ENCODE peak calls at places on chromosomes 1 and 21, in nine cellular contexts. One of them, this sample, is unnamed.

GRCh38 chr1:100469578-100469977 is 68.4 kb upstream of the GPR88 start:
- DNase-seq in NB4: no peak
- DNase-seq in endothelial cell of umbilical vein: no peak
- DNase-seq in lower leg skin: no peak
- DNase-seq in adrenal gland: no peak
- DNase-seq in tibial nerve: no peak
- DNase-seq in body of pancreas: no peak
- DNase-seq in stomach: no peak
- DNase-seq in suprapubic skin: no peak
- DNase-seq in this sample: no peak

GRCh38 chr1:64765826-64766225 is 21.0 kb downstream of the RAVER2 start:
- DNase-seq in NB4: no peak
- DNase-seq in endothelial cell of umbilical vein: no peak
- DNase-seq in lower leg skin: no peak
- DNase-seq in adrenal gland: no peak
- DNase-seq in tibial nerve: no peak
- DNase-seq in body of pancreas: no peak
- DNase-seq in stomach: no peak
- DNase-seq in suprapubic skin: no peak
- DNase-seq in this sample: no peak

GRCh38 chr1:164559342-164560070 is 522 bp downstream of the PBX1 start:
- DNase-seq in NB4: no peak
- DNase-seq in endothelial cell of umbilical vein: peak; percentile 44
- DNase-seq in lower leg skin: peak; percentile 88
- DNase-seq in adrenal gland: peak; percentile 46
- DNase-seq in tibial nerve: no peak
- DNase-seq in body of pancreas: peak; percentile 30
- DNase-seq in stomach: no peak
- DNase-seq in suprapubic skin: peak; percentile 77
- DNase-seq in this sample: peak; percentile 28

GRCh38 chr1:207346562-207346912 is 25.1 kb downstream of the CD55 start:
- DNase-seq in NB4: no peak
- DNase-seq in endothelial cell of umbilical vein: no peak
- DNase-seq in lower leg skin: no peak
- DNase-seq in adrenal gland: no peak
- DNase-seq in tibial nerve: no peak
- DNase-seq in body of pancreas: no peak
- DNase-seq in stomach: no peak
- DNase-seq in suprapubic skin: no peak
- DNase-seq in this sample: no peak

GRCh38 chr1:10646347-10646861 is 150.0 kb downstream of the CASZ1 start:
- DNase-seq in NB4: peak; percentile 79
- DNase-seq in endothelial cell of umbilical vein: peak; percentile 13
- DNase-seq in lower leg skin: no peak
- DNase-seq in adrenal gland: peak; percentile 43
- DNase-seq in tibial nerve: no peak
- DNase-seq in body of pancreas: no peak
- DNase-seq in stomach: peak; percentile 80
- DNase-seq in suprapubic skin: no peak
- DNase-seq in this sample: peak; percentile 20

GRCh38 chr1:96872757-96873156 is 151.2 kb downstream of the PTBP2 start:
- DNase-seq in NB4: no peak
- DNase-seq in endothelial cell of umbilical vein: no peak
- DNase-seq in lower leg skin: no peak
- DNase-seq in adrenal gland: no peak
- DNase-seq in tibial nerve: no peak
- DNase-seq in body of pancreas: no peak
- DNase-seq in stomach: no peak
- DNase-seq in suprapubic skin: no peak
- DNase-seq in this sample: no peak

GRCh38 chr1:43573066-43573799 is 42.5 kb downstream of the PTPRF start:
- DNase-seq in NB4: no peak
- DNase-seq in endothelial cell of umbilical vein: no peak
- DNase-seq in lower leg skin: no peak
- DNase-seq in adrenal gland: no peak
- DNase-seq in tibial nerve: no peak
- DNase-seq in body of pancreas: no peak
- DNase-seq in stomach: no peak
- DNase-seq in suprapubic skin: no peak
- DNase-seq in this sample: no peak

GRCh38 chr1:50438945-50439344 is 15.7 kb upstream of the DMRTA2 start:
- DNase-seq in NB4: no peak
- DNase-seq in endothelial cell of umbilical vein: no peak
- DNase-seq in lower leg skin: no peak
- DNase-seq in adrenal gland: no peak
- DNase-seq in tibial nerve: no peak
- DNase-seq in body of pancreas: no peak
- DNase-seq in stomach: no peak
- DNase-seq in suprapubic skin: no peak
- DNase-seq in this sample: no peak

GRCh38 chr1:220789532-220790147 is 2.9 kb downstream of the MTARC1 start:
- DNase-seq in NB4: peak; percentile 77
- DNase-seq in endothelial cell of umbilical vein: no peak
- DNase-seq in lower leg skin: no peak
- DNase-seq in adrenal gland: no peak
- DNase-seq in tibial nerve: no peak
- DNase-seq in body of pancreas: no peak
- DNase-seq in stomach: no peak
- DNase-seq in suprapubic skin: no peak
- DNase-seq in this sample: no peak

GRCh38 chr1:20988030-20988825 is 188.5 kb downstream of the EIF4G3 start:
- DNase-seq in NB4: no peak
- DNase-seq in endothelial cell of umbilical vein: no peak
- DNase-seq in lower leg skin: no peak
- DNase-seq in adrenal gland: no peak
- DNase-seq in tibial nerve: no peak
- DNase-seq in body of pancreas: no peak
- DNase-seq in stomach: no peak
- DNase-seq in suprapubic skin: no peak
- DNase-seq in this sample: peak; percentile 11

GRCh38 chr1:91803847-91804545 is 82.0 kb downstream of the TGFBR3 start:
- DNase-seq in NB4: peak; percentile 19
- DNase-seq in endothelial cell of umbilical vein: no peak
- DNase-seq in lower leg skin: peak; percentile 85
- DNase-seq in adrenal gland: no peak
- DNase-seq in tibial nerve: no peak
- DNase-seq in body of pancreas: no peak
- DNase-seq in stomach: no peak
- DNase-seq in suprapubic skin: no peak
- DNase-seq in this sample: peak; percentile 57

GRCh38 chr1:38418195-38419030 is 371.8 kb upstream of the POU3F1 start:
- DNase-seq in NB4: no peak
- DNase-seq in endothelial cell of umbilical vein: peak; percentile 75
- DNase-seq in lower leg skin: no peak
- DNase-seq in adrenal gland: no peak
- DNase-seq in tibial nerve: no peak
- DNase-seq in body of pancreas: no peak
- DNase-seq in stomach: no peak
- DNase-seq in suprapubic skin: no peak
- DNase-seq in this sample: no peak

GRCh38 chr1:207427832-207428231 is 26.3 kb upstream of the CR2 start:
- DNase-seq in NB4: no peak
- DNase-seq in endothelial cell of umbilical vein: no peak
- DNase-seq in lower leg skin: no peak
- DNase-seq in adrenal gland: no peak
- DNase-seq in tibial nerve: no peak
- DNase-seq in body of pancreas: no peak
- DNase-seq in stomach: no peak
- DNase-seq in suprapubic skin: no peak
- DNase-seq in this sample: no peak

GRCh38 chr1:204573563-204573925 is 57.3 kb downstream of the MDM4 start:
- DNase-seq in NB4: no peak
- DNase-seq in endothelial cell of umbilical vein: no peak
- DNase-seq in lower leg skin: peak; percentile 40
- DNase-seq in adrenal gland: no peak
- DNase-seq in tibial nerve: no peak
- DNase-seq in body of pancreas: no peak
- DNase-seq in stomach: no peak
- DNase-seq in suprapubic skin: no peak
- DNase-seq in this sample: no peak

GRCh38 chr1:235998812-235999211 is 66.1 kb downstream of the NID1 start:
- DNase-seq in NB4: peak; percentile 54
- DNase-seq in endothelial cell of umbilical vein: no peak
- DNase-seq in lower leg skin: no peak
- DNase-seq in adrenal gland: no peak
- DNase-seq in tibial nerve: no peak
- DNase-seq in body of pancreas: no peak
- DNase-seq in stomach: no peak
- DNase-seq in suprapubic skin: no peak
- DNase-seq in this sample: no peak

GRCh38 chr1:3900969-3901529 is 977 bp upstream of the C1orf174 start:
- DNase-seq in NB4: peak; percentile 96
- DNase-seq in endothelial cell of umbilical vein: peak; percentile 98
- DNase-seq in lower leg skin: peak; percentile 99
- DNase-seq in adrenal gland: peak; percentile 98
- DNase-seq in tibial nerve: peak; percentile 98
- DNase-seq in body of pancreas: peak; percentile 99
- DNase-seq in stomach: peak; percentile 99
- DNase-seq in suprapubic skin: peak; percentile 99
- DNase-seq in this sample: peak; percentile 98

DNA sequence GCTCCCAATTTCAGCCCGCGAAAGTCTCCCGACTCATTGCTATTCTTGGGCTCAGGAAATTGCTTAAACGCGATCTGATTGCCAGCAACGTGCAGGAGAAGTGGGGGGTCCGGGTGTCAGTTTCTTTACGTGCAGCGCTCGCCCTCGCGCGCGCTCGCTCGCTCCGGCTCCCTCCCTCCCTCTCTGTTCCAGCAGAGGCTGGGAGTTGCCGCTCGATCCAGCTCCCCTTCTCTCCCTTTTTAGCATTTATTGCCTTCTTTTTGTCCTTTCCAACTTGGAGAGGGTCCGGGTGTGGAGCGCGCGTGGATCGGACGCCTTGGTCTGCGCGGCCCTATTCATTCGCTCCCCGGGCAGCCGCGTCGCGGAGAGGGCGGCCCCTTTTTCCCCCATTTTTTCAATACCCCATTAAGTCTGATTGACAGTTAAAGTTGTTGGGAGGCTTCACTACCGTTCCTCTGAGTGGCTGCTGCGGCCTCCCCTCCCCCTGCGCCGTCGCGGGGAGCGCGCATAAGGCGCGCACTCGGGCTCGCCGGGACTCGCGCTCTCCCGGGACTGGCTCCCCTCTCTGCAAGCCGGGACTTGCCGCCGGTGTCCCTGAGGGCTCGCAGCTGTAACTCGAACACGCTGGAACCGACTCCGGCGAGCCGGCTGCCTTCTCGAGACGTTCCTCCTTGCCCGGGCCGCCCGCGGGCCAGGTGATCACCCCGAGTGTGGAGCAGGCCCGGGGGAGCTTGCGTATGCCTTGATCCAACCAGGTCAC is at the start of gene DHRS3:
- DNase-seq in NB4: peak; percentile 86
- DNase-seq in endothelial cell of umbilical vein: peak; percentile 94
- DNase-seq in lower leg skin: peak; percentile 96
- DNase-seq in adrenal gland: peak; percentile 74
- DNase-seq in tibial nerve: peak; percentile 61
- DNase-seq in body of pancreas: peak; percentile 83
- DNase-seq in stomach: peak; percentile 84
- DNase-seq in suprapubic skin: no peak
- DNase-seq in this sample: peak; percentile 81
- TF ChIP-seq POLR2A in NB4: peak; percentile 42
- TF ChIP-seq POLR2A in endothelial cell of umbilical vein: no peak
- TF ChIP-seq POLR2A in lower leg skin: no peak
- TF ChIP-seq POLR2A in adrenal gland: peak; percentile 36
- TF ChIP-seq POLR2A in tibial nerve: peak; percentile 84
- TF ChIP-seq POLR2A in body of pancreas: peak; percentile 91
- TF ChIP-seq POLR2A in stomach: peak; percentile 38
- TF ChIP-seq POLR2A in suprapubic skin: no peak
- TF ChIP-seq POLR2A in this sample: peak; percentile 38

GRCh38 chr21:17512245-17513213 is at the start of gene CXADR:
- DNase-seq in NB4: no peak
- DNase-seq in endothelial cell of umbilical vein: peak; percentile 48
- DNase-seq in lower leg skin: peak; percentile 91
- DNase-seq in adrenal gland: peak; percentile 73
- DNase-seq in tibial nerve: no peak
- DNase-seq in body of pancreas: peak; percentile 93
- DNase-seq in stomach: peak; percentile 93
- DNase-seq in suprapubic skin: no peak
- DNase-seq in this sample: peak; percentile 62
- TF ChIP-seq POLR2A in NB4: no peak
- TF ChIP-seq POLR2A in endothelial cell of umbilical vein: no peak
- TF ChIP-seq POLR2A in lower leg skin: no peak
- TF ChIP-seq POLR2A in adrenal gland: peak; percentile 47
- TF ChIP-seq POLR2A in tibial nerve: no peak
- TF ChIP-seq POLR2A in body of pancreas: peak; percentile 95
- TF ChIP-seq POLR2A in stomach: peak; percentile 89
- TF ChIP-seq POLR2A in suprapubic skin: no peak
- TF ChIP-seq POLR2A in this sample: no peak

GRCh38 chr21:44815852-44816628 is 1.8 kb downstream of the SUMO3 start:
- DNase-seq in NB4: no peak
- DNase-seq in endothelial cell of umbilical vein: no peak
- DNase-seq in lower leg skin: no peak
- DNase-seq in adrenal gland: peak; percentile 49
- DNase-seq in tibial nerve: no peak
- DNase-seq in body of pancreas: no peak
- DNase-seq in stomach: no peak
- DNase-seq in suprapubic skin: no peak
- DNase-seq in this sample: no peak

GRCh38 chr21:44813727-44814126 is 4.1 kb downstream of the SUMO3 start:
- DNase-seq in NB4: no peak
- DNase-seq in endothelial cell of umbilical vein: no peak
- DNase-seq in lower leg skin: no peak
- DNase-seq in adrenal gland: no peak
- DNase-seq in tibial nerve: no peak
- DNase-seq in body of pancreas: no peak
- DNase-seq in stomach: no peak
- DNase-seq in suprapubic skin: no peak
- DNase-seq in this sample: no peak

GRCh38 chr21:44814498-44815023 is 3.3 kb downstream of the SUMO3 start:
- DNase-seq in NB4: no peak
- DNase-seq in endothelial cell of umbilical vein: no peak
- DNase-seq in lower leg skin: no peak
- DNase-seq in adrenal gland: no peak
- DNase-seq in tibial nerve: no peak
- DNase-seq in body of pancreas: no peak
- DNase-seq in stomach: no peak
- DNase-seq in suprapubic skin: no peak
- DNase-seq in this sample: no peak

GRCh38 chr21:44816761-44817505 is 929 bp downstream of the SUMO3 start:
- DNase-seq in NB4: no peak
- DNase-seq in endothelial cell of umbilical vein: no peak
- DNase-seq in lower leg skin: no peak
- DNase-seq in adrenal gland: peak; percentile 36
- DNase-seq in tibial nerve: no peak
- DNase-seq in body of pancreas: no peak
- DNase-seq in stomach: no peak
- DNase-seq in suprapubic skin: no peak
- DNase-seq in this sample: no peak

GRCh38 chr21:44815225-44815624 is 2.6 kb downstream of the SUMO3 start:
- DNase-seq in NB4: no peak
- DNase-seq in endothelial cell of umbilical vein: no peak
- DNase-seq in lower leg skin: no peak
- DNase-seq in adrenal gland: no peak
- DNase-seq in tibial nerve: no peak
- DNase-seq in body of pancreas: no peak
- DNase-seq in stomach: no peak
- DNase-seq in suprapubic skin: no peak
- DNase-seq in this sample: no peak
- TF ChIP-seq POLR2A in NB4: no peak
- TF ChIP-seq POLR2A in endothelial cell of umbilical vein: no peak
- TF ChIP-seq POLR2A in lower leg skin: no peak
- TF ChIP-seq POLR2A in adrenal gland: no peak
- TF ChIP-seq POLR2A in tibial nerve: no peak
- TF ChIP-seq POLR2A in body of pancreas: no peak
- TF ChIP-seq POLR2A in stomach: no peak
- TF ChIP-seq POLR2A in suprapubic skin: no peak
- TF ChIP-seq POLR2A in this sample: no peak

GRCh38 chr1:156054500-156055342 is at the start of gene LAMTOR2:
- DNase-seq in NB4: peak; percentile 98
- DNase-seq in endothelial cell of umbilical vein: peak; percentile 98
- DNase-seq in lower leg skin: peak; percentile 100
- DNase-seq in adrenal gland: peak; percentile 98
- DNase-seq in tibial nerve: peak; percentile 97
- DNase-seq in body of pancreas: peak; percentile 97
- DNase-seq in stomach: peak; percentile 98
- DNase-seq in suprapubic skin: peak; percentile 98
- DNase-seq in this sample: peak; percentile 95
- TF ChIP-seq POLR2A in NB4: peak; percentile 82
- TF ChIP-seq POLR2A in endothelial cell of umbilical vein: peak; percentile 78
- TF ChIP-seq POLR2A in lower leg skin: no peak
- TF ChIP-seq POLR2A in adrenal gland: peak; percentile 54
- TF ChIP-seq POLR2A in tibial nerve: peak; percentile 74
- TF ChIP-seq POLR2A in body of pancreas: peak; percentile 79
- TF ChIP-seq POLR2A in stomach: peak; percentile 49
- TF ChIP-seq POLR2A in suprapubic skin: no peak
- TF ChIP-seq POLR2A in this sample: peak; percentile 82

This sample was measured in erythroblast.